ENCODE peak calls at places on chromosomes 16 and 17, in eight cellular contexts. L, Y, M, S, A, O, G and Z are unnamed samples.

GRCh38 chr16:23222929-23223328 is 40.4 kb downstream of the SCNN1G start:
- DNase-seq in L (no peak), Y (no peak), M (no peak), S (no peak), A (no peak), O (no peak), G (no peak), Z (no peak)

GRCh38 chr16:1355591-1355990 is 3.9 kb downstream of the GNPTG start:
- DNase-seq in L (no peak), Y (no peak), M (no peak), S (no peak), A (no peak), O (no peak), G (no peak), Z (no peak)

GRCh38 chr17:36629252-36629847 is 28.0 kb downstream of the MRM1 start:
- DNase-seq in L (peak; percentile 72), Y (peak; percentile 75), M (peak; percentile 67), S (peak; percentile 73), A (peak; percentile 78), O (peak; percentile 18), G (peak; percentile 36), Z (peak; percentile 89)

GRCh38 chr17:74514632-74515035 is 16.6 kb downstream of the CD300LB start:
- DNase-seq in L (peak; percentile 30), Y (no peak), M (no peak), S (no peak), A (peak; percentile 22), O (no peak), G (no peak), Z (no peak)

GRCh38 chr16:84851192-84852127 is 31.7 kb downstream of the CRISPLD2 start:
- DNase-seq in L (peak; percentile 67), Y (peak; percentile 95), M (peak; percentile 100), S (peak; percentile 99), A (no peak), O (no peak), G (peak; percentile 99), Z (peak; percentile 74)

GRCh38 chr16:48311242-48311641 is 63.9 kb upstream of the ABCC11 start:
- DNase-seq in L (no peak), Y (no peak), M (no peak), S (no peak), A (no peak), O (no peak), G (no peak), Z (no peak)

GRCh38 chr17:10360578-10360977 is 12.2 kb downstream of the MYH13 start:
- DNase-seq in L (no peak), Y (peak; percentile 63), M (peak; percentile 44), S (no peak), A (no peak), O (no peak), G (no peak), Z (no peak)

GRCh38 chr17:78748730-78749317 is 33.2 kb downstream of the CYTH1 start:
- DNase-seq in L (peak; percentile 50), Y (peak; percentile 70), M (peak; percentile 25), S (peak; percentile 65), A (no peak), O (no peak), G (no peak), Z (no peak)

GRCh38 chr16:53048139-53048915 is 4.4 kb downstream of the CHD9NB start:
- DNase-seq in L (no peak), Y (no peak), M (no peak), S (no peak), A (no peak), O (no peak), G (no peak), Z (peak; percentile 36)

GRCh38 chr16:83116274-83116892 is 489.6 kb downstream of the CDH13 start:
- DNase-seq in L (no peak), Y (peak; percentile 30), M (no peak), S (no peak), A (no peak), O (no peak), G (no peak), Z (no peak)

GRCh38 chr16:65783709-65784474 is 582.6 kb upstream of the CDH5 start:
- DNase-seq in L (no peak), Y (no peak), M (no peak), S (no peak), A (no peak), O (no peak), G (no peak), Z (no peak)

GRCh38 chr17:33045236-33045635 is 53.6 kb downstream of the SPACA3 start:
- DNase-seq in L (no peak), Y (no peak), M (no peak), S (no peak), A (no peak), O (no peak), G (no peak), Z (no peak)

GRCh38 chr17:56521439-56522141 is 71.9 kb upstream of the NOG start:
- DNase-seq in L (no peak), Y (no peak), M (no peak), S (no peak), A (peak; percentile 88), O (no peak), G (no peak), Z (no peak)

GRCh38 chr16:79437764-79438728 is 162.5 kb downstream of the MAF start:
- DNase-seq in L (no peak), Y (no peak), M (no peak), S (no peak), A (no peak), O (no peak), G (peak; percentile 99), Z (no peak)

GRCh38 chr17:75224983-75225382 is 19.5 kb downstream of the NUP85 start:
- DNase-seq in L (no peak), Y (no peak), M (no peak), S (no peak), A (no peak), O (no peak), G (no peak), Z (no peak)

GRCh38 chr16:19179890-19180490 is 11.9 kb downstream of the SYT17 start:
- DNase-seq in L (peak; percentile 66), Y (peak; percentile 52), M (peak; percentile 47), S (peak; percentile 56), A (peak; percentile 54), O (peak; percentile 16), G (peak; percentile 31), Z (peak; percentile 78)

GRCh38 chr17:60745544-60745943 is 67.9 kb downstream of the BCAS3 start:
- DNase-seq in L (no peak), Y (peak; percentile 17), M (no peak), S (no peak), A (no peak), O (no peak), G (no peak), Z (no peak)